ENCODE peak calls at places on chromosomes 1 and 21, in five cellular contexts. A is stimulated activated CD4-positive, alpha-beta T cell treated with anti-CD3 and anti-CD28 coated beads, Interleukin-4, amount 100 ng/mL, for 1 hour; M is progenitor cell of endocrine pancreas; U is fibroblast of gingiva; T is NB4. H is an unnamed sample.

GRCh38 chr1:100249155-100249536 is 488 bp downstream of the DBT start:
- DNase-seq in A (no peak), M (no peak), U (no peak), T (peak; percentile 41), H (no peak)

GRCh38 chr1:167095368-167095767 is 1.5 kb downstream of the STYXL2 start:
- DNase-seq in A (no peak), M (no peak), U (peak; percentile 81), T (no peak), H (no peak)

GRCh38 chr21:45098867-45099266 is 24.5 kb downstream of the ADARB1 start:
- DNase-seq in A (no peak), M (no peak), U (no peak), T (peak; percentile 44), H (peak; percentile 88)

GRCh38 chr1:101147381-101147780 is 89.4 kb upstream of the S1PR1 start:
- DNase-seq in A (no peak), M (no peak), U (peak; percentile 13), T (no peak), H (no peak)

GRCh38 chr1:1307261-1307907 is 346 bp downstream of the ACAP3 start:
- DNase-seq in A (no peak), M (no peak), U (peak; percentile 40), T (peak; percentile 36), H (no peak)

GRCh38 chr1:19651141-19651737 is 7.1 kb downstream of the NBL1 start:
- DNase-seq in A (peak; percentile 39), M (peak; percentile 44), U (peak; percentile 38), T (peak; percentile 67), H (peak; percentile 28)

GRCh38 chr1:95534985-95535384 is 301.0 kb downstream of the RWDD3 start:
- DNase-seq in A (no peak), M (no peak), U (no peak), T (no peak), H (no peak)

GRCh38 chr1:109254621-109255096 is 5.3 kb downstream of the CELSR2 start:
- DNase-seq in A (no peak), M (no peak), U (no peak), T (no peak), H (peak; percentile 59)

GRCh38 chr1:236836157-236836556 is 41.1 kb downstream of the MTR start:
- DNase-seq in A (no peak), M (no peak), U (no peak), T (no peak), H (no peak)

GRCh38 chr1:177830531-177830930 is 139.3 kb downstream of the SEC16B start:
- DNase-seq in A (no peak), M (no peak), U (no peak), T (no peak), H (no peak)

GRCh38 chr1:28716336-28716735 is 20.4 kb upstream of the YTHDF2 start:
- DNase-seq in A (no peak), M (no peak), U (no peak), T (no peak), H (no peak)

GRCh38 chr1:90768098-90768497 is 51.0 kb upstream of the BARHL2 start:
- DNase-seq in A (no peak), M (no peak), U (no peak), T (no peak), H (no peak)

GRCh38 chr1:38589036-38589435 is 270.5 kb downstream of the RRAGC start:
- DNase-seq in A (no peak), M (no peak), U (no peak), T (no peak), H (no peak)

GRCh38 chr1:88803444-88803843 is 87.9 kb downstream of the GTF2B start:
- DNase-seq in A (no peak), M (no peak), U (no peak), T (no peak), H (no peak)

GRCh38 chr21:25862596-25862995 is 127.8 kb downstream of the GABPA start:
- DNase-seq in A (no peak), M (no peak), U (peak; percentile 31), T (peak; percentile 40), H (peak; percentile 30)

H was measured in NCI-H524.